ENCODE peak calls at places on chromosome 1, in eight cellular contexts. One of them, this sample, is unnamed.

GRCh38 chr1:30916296-30916695 is 7.7 kb upstream of the SDC3 start:
- DNase-seq in CD8-positive, alpha-beta T cell: no peak
- DNase-seq in gastrocnemius medialis: no peak
- DNase-seq in lung: no peak
- DNase-seq in GM12878: no peak
- DNase-seq in uterus: no peak
- DNase-seq in tibial nerve: no peak
- DNase-seq in tibial artery: no peak
- DNase-seq in this sample: no peak

GRCh38 chr1:160651428-160652064 is 4.7 kb upstream of the SLAMF1 start:
- DNase-seq in CD8-positive, alpha-beta T cell: no peak
- DNase-seq in gastrocnemius medialis: no peak
- DNase-seq in lung: no peak
- DNase-seq in GM12878: no peak
- DNase-seq in uterus: no peak
- DNase-seq in tibial nerve: no peak
- DNase-seq in tibial artery: no peak
- DNase-seq in this sample: no peak

GRCh38 chr1:93483200-93483599 is 35.3 kb downstream of the FNBP1L start:
- DNase-seq in CD8-positive, alpha-beta T cell: no peak
- DNase-seq in gastrocnemius medialis: no peak
- DNase-seq in lung: no peak
- DNase-seq in GM12878: no peak
- DNase-seq in uterus: no peak
- DNase-seq in tibial nerve: no peak
- DNase-seq in tibial artery: no peak
- DNase-seq in this sample: no peak

GRCh38 chr1:116415699-116416533 is 42.9 kb downstream of the ATP1A1 start:
- DNase-seq in CD8-positive, alpha-beta T cell: no peak
- DNase-seq in gastrocnemius medialis: no peak
- DNase-seq in lung: peak
- DNase-seq in GM12878: no peak
- DNase-seq in uterus: no peak
- DNase-seq in tibial nerve: no peak
- DNase-seq in tibial artery: no peak
- DNase-seq in this sample: peak

GRCh38 chr1:18151436-18151835 is 43.8 kb downstream of the IGSF21 start:
- DNase-seq in CD8-positive, alpha-beta T cell: no peak
- DNase-seq in gastrocnemius medialis: no peak
- DNase-seq in lung: no peak
- DNase-seq in GM12878: no peak
- DNase-seq in uterus: no peak
- DNase-seq in tibial nerve: no peak
- DNase-seq in tibial artery: no peak
- DNase-seq in this sample: no peak

GRCh38 chr1:154956557-154956956 is 658 bp upstream of the PBXIP1 start:
- DNase-seq in CD8-positive, alpha-beta T cell: no peak
- DNase-seq in gastrocnemius medialis: peak
- DNase-seq in lung: no peak
- DNase-seq in GM12878: no peak
- DNase-seq in uterus: no peak
- DNase-seq in tibial nerve: peak
- DNase-seq in tibial artery: no peak
- DNase-seq in this sample: peak

GRCh38 chr1:234322979-234323378 is 50.3 kb upstream of the COA6 start:
- DNase-seq in CD8-positive, alpha-beta T cell: no peak
- DNase-seq in gastrocnemius medialis: no peak
- DNase-seq in lung: no peak
- DNase-seq in GM12878: no peak
- DNase-seq in uterus: no peak
- DNase-seq in tibial nerve: no peak
- DNase-seq in tibial artery: no peak
- DNase-seq in this sample: no peak

GRCh38 chr1:46041551-46041950 is 90.9 kb downstream of the PIK3R3 start:
- DNase-seq in CD8-positive, alpha-beta T cell: no peak
- DNase-seq in gastrocnemius medialis: no peak
- DNase-seq in lung: no peak
- DNase-seq in GM12878: no peak
- DNase-seq in uterus: no peak
- DNase-seq in tibial nerve: no peak
- DNase-seq in tibial artery: no peak
- DNase-seq in this sample: no peak

GRCh38 chr1:4652631-4653327 is 1.6 kb upstream of the AJAP1 start:
- DNase-seq in CD8-positive, alpha-beta T cell: peak
- DNase-seq in gastrocnemius medialis: no peak
- DNase-seq in lung: peak
- DNase-seq in GM12878: no peak
- DNase-seq in uterus: no peak
- DNase-seq in tibial nerve: peak
- DNase-seq in tibial artery: no peak
- DNase-seq in this sample: peak

GRCh38 chr1:26787706-26788514 is at the start of gene PIGV:
- DNase-seq in CD8-positive, alpha-beta T cell: peak
- DNase-seq in gastrocnemius medialis: peak
- DNase-seq in lung: peak
- DNase-seq in GM12878: no peak
- DNase-seq in uterus: peak
- DNase-seq in tibial nerve: peak
- DNase-seq in tibial artery: peak
- DNase-seq in this sample: peak

GRCh38 chr1:159800177-159800935 is 1.8 kb upstream of the FCRL6 start:
- DNase-seq in CD8-positive, alpha-beta T cell: peak
- DNase-seq in gastrocnemius medialis: no peak
- DNase-seq in lung: no peak
- DNase-seq in GM12878: peak
- DNase-seq in uterus: no peak
- DNase-seq in tibial nerve: no peak
- DNase-seq in tibial artery: no peak
- DNase-seq in this sample: no peak

GRCh38 chr1:204409111-204409510 is 2.5 kb downstream of the PPP1R15B start:
- DNase-seq in CD8-positive, alpha-beta T cell: no peak
- DNase-seq in gastrocnemius medialis: no peak
- DNase-seq in lung: no peak
- DNase-seq in GM12878: no peak
- DNase-seq in uterus: no peak
- DNase-seq in tibial nerve: no peak
- DNase-seq in tibial artery: no peak
- DNase-seq in this sample: no peak

GRCh38 chr1:20508411-20508771 is 440 bp upstream of the MUL1 start:
- DNase-seq in CD8-positive, alpha-beta T cell: no peak
- DNase-seq in gastrocnemius medialis: no peak
- DNase-seq in lung: no peak
- DNase-seq in GM12878: no peak
- DNase-seq in uterus: no peak
- DNase-seq in tibial nerve: no peak
- DNase-seq in tibial artery: no peak
- DNase-seq in this sample: no peak

GRCh38 chr1:26477446-26478152 is 5.4 kb downstream of the HMGN2 start:
- DNase-seq in CD8-positive, alpha-beta T cell: no peak
- DNase-seq in gastrocnemius medialis: no peak
- DNase-seq in lung: no peak
- DNase-seq in GM12878: no peak
- DNase-seq in uterus: no peak
- DNase-seq in tibial nerve: no peak
- DNase-seq in tibial artery: no peak
- DNase-seq in this sample: no peak

GRCh38 chr1:167628754-167629515 is 1.1 kb upstream of the RCSD1 start:
- DNase-seq in CD8-positive, alpha-beta T cell: no peak
- DNase-seq in gastrocnemius medialis: no peak
- DNase-seq in lung: no peak
- DNase-seq in GM12878: no peak
- DNase-seq in uterus: peak
- DNase-seq in tibial nerve: no peak
- DNase-seq in tibial artery: no peak
- DNase-seq in this sample: no peak

GRCh38 chr1:167631386-167631941 is 1.4 kb downstream of the RCSD1 start:
- DNase-seq in CD8-positive, alpha-beta T cell: no peak
- DNase-seq in gastrocnemius medialis: no peak
- DNase-seq in lung: no peak
- DNase-seq in GM12878: no peak
- DNase-seq in uterus: no peak
- DNase-seq in tibial nerve: no peak
- DNase-seq in tibial artery: no peak
- DNase-seq in this sample: no peak

GRCh38 chr1:167629681-167630567 is at the start of gene RCSD1:
- DNase-seq in CD8-positive, alpha-beta T cell: peak
- DNase-seq in gastrocnemius medialis: no peak
- DNase-seq in lung: no peak
- DNase-seq in GM12878: no peak
- DNase-seq in uterus: peak
- DNase-seq in tibial nerve: no peak
- DNase-seq in tibial artery: no peak
- DNase-seq in this sample: peak

GRCh38 chr1:167631987-167632680 is 2.1 kb downstream of the RCSD1 start:
- DNase-seq in CD8-positive, alpha-beta T cell: peak
- DNase-seq in gastrocnemius medialis: no peak
- DNase-seq in lung: no peak
- DNase-seq in GM12878: no peak
- DNase-seq in uterus: no peak
- DNase-seq in tibial nerve: no peak
- DNase-seq in tibial artery: no peak
- DNase-seq in this sample: no peak

GRCh38 chr1:167630568-167631385 is 745 bp downstream of the RCSD1 start:
- DNase-seq in CD8-positive, alpha-beta T cell: no peak
- DNase-seq in gastrocnemius medialis: no peak
- DNase-seq in lung: no peak
- DNase-seq in GM12878: peak
- DNase-seq in uterus: no peak
- DNase-seq in tibial nerve: no peak
- DNase-seq in tibial artery: no peak
- DNase-seq in this sample: no peak
- H3K4me3 ChIP-seq in CD8-positive, alpha-beta T cell: peak
- H3K4me3 ChIP-seq in gastrocnemius medialis: peak
- H3K4me3 ChIP-seq in lung: peak
- H3K4me3 ChIP-seq in GM12878: peak
- H3K4me3 ChIP-seq in uterus: peak
- H3K4me3 ChIP-seq in tibial nerve: peak
- H3K4me3 ChIP-seq in tibial artery: peak
- H3K4me3 ChIP-seq in this sample: peak

DNA sequence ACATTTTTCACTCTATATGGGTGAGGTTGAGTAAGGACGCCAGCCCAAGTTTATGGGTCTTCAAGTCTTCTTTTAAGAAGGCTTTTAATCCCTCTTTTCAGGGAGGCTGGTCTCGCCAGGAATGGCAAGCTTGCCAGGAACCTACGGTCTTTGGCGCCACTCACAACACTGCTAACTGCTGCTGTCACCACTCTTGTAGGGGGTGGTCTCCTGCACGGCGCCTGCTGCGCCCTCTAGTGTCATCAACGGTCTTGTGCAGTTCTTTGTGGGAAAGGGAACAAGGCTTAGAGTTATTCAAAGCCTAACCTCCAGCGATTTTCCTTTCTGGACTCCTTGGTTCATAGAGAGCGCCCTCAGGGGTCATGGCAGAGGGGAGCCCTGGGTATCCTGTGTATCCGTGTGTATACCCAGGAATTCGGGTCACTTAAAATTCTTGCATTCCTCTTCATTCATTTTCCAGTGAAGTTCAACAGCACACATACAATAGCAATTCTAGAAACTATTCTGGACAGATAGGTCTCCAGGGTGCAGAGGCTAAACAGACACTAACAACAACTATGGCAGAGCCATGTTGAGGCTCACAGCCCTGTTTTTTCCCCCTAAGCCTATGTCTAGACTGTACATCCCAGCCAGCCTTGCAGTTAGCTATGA is 392.8 kb upstream of the CAMK1G start:
- DNase-seq in CD8-positive, alpha-beta T cell: no peak
- DNase-seq in gastrocnemius medialis: no peak
- DNase-seq in lung: peak
- DNase-seq in GM12878: no peak
- DNase-seq in uterus: no peak
- DNase-seq in tibial nerve: no peak
- DNase-seq in tibial artery: peak
- DNase-seq in this sample: no peak
- TF ChIP-seq CTCF in CD8-positive, alpha-beta T cell: no peak
- TF ChIP-seq CTCF in gastrocnemius medialis: no peak
- TF ChIP-seq CTCF in lung: no peak
- TF ChIP-seq CTCF in GM12878: peak
- TF ChIP-seq CTCF in uterus: peak
- TF ChIP-seq CTCF in tibial nerve: no peak
- TF ChIP-seq CTCF in tibial artery: peak
- TF ChIP-seq CTCF in this sample: no peak

GRCh38 chr1:85368073-85368778 is 91.8 kb upstream of the BCL10 start:
- DNase-seq in CD8-positive, alpha-beta T cell: no peak
- DNase-seq in gastrocnemius medialis: no peak
- DNase-seq in lung: no peak
- DNase-seq in GM12878: no peak
- DNase-seq in uterus: no peak
- DNase-seq in tibial nerve: no peak
- DNase-seq in tibial artery: no peak
- DNase-seq in this sample: no peak
- H3K27ac ChIP-seq in CD8-positive, alpha-beta T cell: no peak
- H3K27ac ChIP-seq in gastrocnemius medialis: no peak
- H3K27ac ChIP-seq in lung: no peak
- H3K27ac ChIP-seq in GM12878: no peak
- H3K27ac ChIP-seq in uterus: no peak
- H3K27ac ChIP-seq in tibial nerve: no peak
- H3K27ac ChIP-seq in tibial artery: peak
- H3K27ac ChIP-seq in this sample: no peak

GRCh38 chr1:205670611-205671430 is 9.5 kb downstream of the SLC45A3 start:
- DNase-seq in CD8-positive, alpha-beta T cell: no peak
- DNase-seq in gastrocnemius medialis: no peak
- DNase-seq in lung: no peak
- DNase-seq in GM12878: no peak
- DNase-seq in uterus: no peak
- DNase-seq in tibial nerve: no peak
- DNase-seq in tibial artery: no peak
- DNase-seq in this sample: no peak
- H3K4me3 ChIP-seq in CD8-positive, alpha-beta T cell: no peak
- H3K4me3 ChIP-seq in gastrocnemius medialis: no peak
- H3K4me3 ChIP-seq in lung: no peak
- H3K4me3 ChIP-seq in GM12878: no peak
- H3K4me3 ChIP-seq in uterus: no peak
- H3K4me3 ChIP-seq in tibial nerve: no peak
- H3K4me3 ChIP-seq in tibial artery: no peak
- H3K4me3 ChIP-seq in this sample: no peak

DNA sequence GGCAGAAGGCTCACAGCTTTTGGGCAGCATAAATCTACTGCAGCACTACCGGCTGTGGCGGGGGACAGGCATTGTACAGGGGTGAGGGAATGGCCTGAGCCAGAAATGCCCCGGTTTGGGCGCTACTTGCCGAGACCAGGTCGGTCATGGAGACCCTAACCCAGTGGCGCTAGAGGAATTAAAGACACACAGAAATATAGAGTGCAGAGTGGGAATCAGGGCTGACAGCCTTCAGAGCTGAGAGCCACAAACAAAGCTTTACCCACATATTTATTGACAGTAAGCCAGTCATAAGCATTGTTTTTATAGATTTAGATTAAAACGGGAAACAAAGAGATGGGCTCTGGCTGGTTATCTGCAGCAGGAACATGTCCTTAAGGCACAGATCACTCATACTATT is 101.8 kb downstream of the POU2F1 start:
- DNase-seq in CD8-positive, alpha-beta T cell: no peak
- DNase-seq in gastrocnemius medialis: no peak
- DNase-seq in lung: no peak
- DNase-seq in GM12878: no peak
- DNase-seq in uterus: no peak
- DNase-seq in tibial nerve: no peak
- DNase-seq in tibial artery: no peak
- DNase-seq in this sample: no peak
- TF ChIP-seq CTCF in CD8-positive, alpha-beta T cell: no peak
- TF ChIP-seq CTCF in gastrocnemius medialis: no peak
- TF ChIP-seq CTCF in lung: no peak
- TF ChIP-seq CTCF in GM12878: no peak
- TF ChIP-seq CTCF in uterus: no peak
- TF ChIP-seq CTCF in tibial nerve: no peak
- TF ChIP-seq CTCF in tibial artery: no peak
- TF ChIP-seq CTCF in this sample: no peak